ENCODE peak calls at places on chromosome 17, in ten cellular contexts. G is T-helper 2 cell; T is smooth muscle cell of the brain vasculature; A is T1000; D is stimulated activated naive CD4-positive, alpha-beta T cell; X is anterior cingulate cortex; C is lung microvascular endothelial cell; M is activated CD4-positive, alpha-beta T cell treated with anti-CD3 and anti-CD28 coated beads, Interleukin-2, amount 50 U/mL, for 1 hour; V is endothelial cell; J is IMR-90. I is an unnamed sample.

GRCh38 chr17:82623707-82624106 is 24.5 kb downstream of the WDR45B start:
- DNase-seq in G (no peak), T (no peak), A (no peak), D (no peak), X (no peak), C (no peak), M (no peak), V (no peak), J (no peak), I (no peak)

GRCh38 chr17:5785867-5786509 is 201.7 kb upstream of the NLRP1 start:
- DNase-seq in G (no peak), T (peak), A (no peak), D (no peak), X (no peak), C (peak), M (no peak), V (no peak), J (peak), I (peak)

GRCh38 chr17:29093090-29093871 is 50.3 kb downstream of the PIPOX start:
- DNase-seq in G (no peak), T (no peak), A (no peak), D (no peak), X (no peak), C (no peak), M (no peak), V (no peak), J (no peak), I (no peak)

GRCh38 chr17:77100009-77100408 is 40.8 kb upstream of the SEC14L1 start:
- DNase-seq in G (no peak), T (no peak), A (no peak), D (no peak), X (peak), C (no peak), M (no peak), V (no peak), J (no peak), I (no peak)

GRCh38 chr17:7074931-7075330 is 5.1 kb downstream of the CLEC10A start:
- DNase-seq in G (no peak), T (no peak), A (no peak), D (no peak), X (no peak), C (no peak), M (no peak), V (no peak), J (no peak), I (no peak)

GRCh38 chr17:68394608-68395331 is 62.5 kb downstream of the WIPI1 start:
- DNase-seq in G (no peak), T (no peak), A (no peak), D (no peak), X (no peak), C (no peak), M (no peak), V (no peak), J (no peak), I (no peak)

GRCh38 chr17:28405632-28406477 is at the start of gene SLC46A1:
- DNase-seq in G (no peak), T (no peak), A (no peak), D (no peak), X (peak), C (peak), M (peak), V (peak), J (no peak), I (peak)

GRCh38 chr17:66645259-66645658 is 189.7 kb upstream of the CACNG5 start:
- DNase-seq in G (no peak), T (no peak), A (no peak), D (no peak), X (no peak), C (no peak), M (no peak), V (no peak), J (no peak), I (no peak)

GRCh38 chr17:59465949-59466307 is 99.5 kb upstream of the DHX40 start:
- DNase-seq in G (no peak), T (no peak), A (no peak), D (no peak), X (no peak), C (no peak), M (no peak), V (no peak), J (no peak), I (no peak)

GRCh38 chr17:4944554-4945175 is 3.7 kb downstream of the PFN1 start:
- DNase-seq in G (no peak), T (no peak), A (no peak), D (no peak), X (no peak), C (no peak), M (no peak), V (no peak), J (no peak), I (no peak)

GRCh38 chr17:57955183-57955952 is at the start of gene CUEDC1:
- DNase-seq in G (peak), T (no peak), A (peak), D (peak), X (peak), C (peak), M (peak), V (peak), J (peak), I (peak)

GRCh38 chr17:49798182-49798581 is 9.7 kb downstream of the KAT7 start:
- DNase-seq in G (no peak), T (no peak), A (no peak), D (no peak), X (no peak), C (no peak), M (no peak), V (no peak), J (peak), I (no peak)

GRCh38 chr17:27502526-27503324 is 46.5 kb downstream of the KSR1 start:
- DNase-seq in G (no peak), T (no peak), A (no peak), D (no peak), X (peak), C (no peak), M (no peak), V (no peak), J (peak), I (peak)

GRCh38 chr17:48981927-48982539 is 13.6 kb upstream of the GIP start:
- DNase-seq in G (no peak), T (no peak), A (no peak), D (no peak), X (no peak), C (no peak), M (no peak), V (no peak), J (no peak), I (no peak)

GRCh38 chr17:8658800-8659199 is 28.3 kb upstream of the MYH10 start:
- DNase-seq in G (no peak), T (no peak), A (no peak), D (no peak), X (peak), C (no peak), M (no peak), V (no peak), J (no peak), I (no peak)

GRCh38 chr17:76912585-76912984 is 44.4 kb downstream of the MGAT5B start:
- DNase-seq in G (no peak), T (no peak), A (no peak), D (no peak), X (no peak), C (no peak), M (no peak), V (no peak), J (no peak), I (no peak)

GRCh38 chr17:49013311-49014205 is 16.4 kb downstream of the IGF2BP1 start:
- DNase-seq in G (no peak), T (no peak), A (no peak), D (no peak), X (no peak), C (no peak), M (no peak), V (peak), J (no peak), I (no peak)

GRCh38 chr17:70308619-70309018 is 139.3 kb downstream of the KCNJ2 start:
- DNase-seq in G (no peak), T (no peak), A (no peak), D (no peak), X (no peak), C (no peak), M (no peak), V (no peak), J (no peak), I (no peak)

GRCh38 chr17:10547351-10547750 is 2.1 kb downstream of the MYH2 start:
- DNase-seq in G (no peak), T (no peak), A (no peak), D (no peak), X (no peak), C (no peak), M (no peak), V (no peak), J (no peak), I (no peak)

GRCh38 chr17:46194393-46195216 is 1.4 kb upstream of the KANSL1 start:
- DNase-seq in G (peak), T (peak), A (no peak), D (peak), X (no peak), C (peak), M (peak), V (peak), J (peak), I (peak)

GRCh38 chr17:8857919-8858318 is 9.6 kb downstream of the PIK3R6 start:
- DNase-seq in G (no peak), T (peak), A (no peak), D (peak), X (no peak), C (no peak), M (no peak), V (no peak), J (peak), I (peak)

GRCh38 chr17:69555056-69555455 is 140.6 kb downstream of the MAP2K6 start:
- DNase-seq in G (no peak), T (no peak), A (no peak), D (no peak), X (no peak), C (no peak), M (no peak), V (no peak), J (no peak), I (no peak)

GRCh38 chr17:6753006-6753445 is 2.8 kb upstream of the XAF1 start:
- DNase-seq in G (peak), T (no peak), A (no peak), D (peak), X (no peak), C (peak), M (no peak), V (peak), J (peak), I (peak)

GRCh38 chr17:22266231-22266630 is 573.9 kb downstream of the KCNJ18 start:
- DNase-seq in G (no peak), T (no peak), A (no peak), D (no peak), X (no peak), C (no peak), M (no peak), V (no peak), J (no peak), I (no peak)

GRCh38 chr17:68175905-68176304 is 71.9 kb upstream of the AMZ2 start:
- DNase-seq in G (no peak), T (no peak), A (no peak), D (no peak), X (no peak), C (no peak), M (no peak), V (no peak), J (no peak), I (no peak)

GRCh38 chr17:63224644-63225043 is 221.5 kb downstream of the CYB561 start:
- DNase-seq in G (no peak), T (no peak), A (no peak), D (no peak), X (no peak), C (no peak), M (no peak), V (no peak), J (no peak), I (no peak)

GRCh38 chr17:48055531-48056245 is 7.5 kb downstream of the NFE2L1 start:
- DNase-seq in G (no peak), T (no peak), A (no peak), D (no peak), X (no peak), C (no peak), M (no peak), V (no peak), J (peak), I (peak)

GRCh38 chr17:30421592-30421991 is 42.9 kb downstream of the CPD start:
- DNase-seq in G (no peak), T (no peak), A (no peak), D (no peak), X (no peak), C (no peak), M (no peak), V (no peak), J (no peak), I (peak)

GRCh38 chr17:10156579-10157488 is 41.6 kb downstream of the GAS7 start:
- DNase-seq in G (peak), T (no peak), A (no peak), D (no peak), X (no peak), C (no peak), M (no peak), V (no peak), J (no peak), I (no peak)

GRCh38 chr17:56815711-56816110 is 18.0 kb downstream of the C17orf67 start:
- DNase-seq in G (no peak), T (no peak), A (no peak), D (no peak), X (no peak), C (peak), M (no peak), V (no peak), J (peak), I (peak)

GRCh38 chr17:48389903-48390302 is 40.1 kb downstream of the SKAP1 start:
- DNase-seq in G (no peak), T (no peak), A (no peak), D (no peak), X (no peak), C (no peak), M (no peak), V (no peak), J (no peak), I (no peak)

GRCh38 chr17:7927596-7927995 is 2.1 kb downstream of the KCNAB3 start:
- DNase-seq in G (no peak), T (no peak), A (no peak), D (no peak), X (no peak), C (no peak), M (no peak), V (no peak), J (no peak), I (no peak)

GRCh38 chr17:81527591-81528383 is at the start of gene FSCN2:
- DNase-seq in G (no peak), T (no peak), A (no peak), D (no peak), X (no peak), C (peak), M (no peak), V (no peak), J (no peak), I (peak)

I was measured in adipocyte.